ENCODE peak calls at places on chromosomes 1 and 21, in five cellular contexts. U, D, Q, N and M are unnamed samples.

GRCh38 chr1:63134501-63135173 is 187.7 kb upstream of the FOXD3 start:
- DNase-seq in U (no peak), D (no peak), N (no peak), Q (no peak), M (peak)

GRCh38 chr21:16117851-16118592 is 388.2 kb downstream of the USP25 start:
- DNase-seq in U (no peak), N (peak), Q (no peak), D (no peak), M (no peak)

GRCh38 chr1:111593403-111594127 is 26.0 kb upstream of the RAP1A start:
- DNase-seq in U (no peak), D (no peak), N (no peak), Q (no peak), M (no peak)

GRCh38 chr21:28375708-28376385 is 616.8 kb downstream of the LTN1 start:
- DNase-seq in N (peak), U (no peak), D (no peak), Q (no peak), M (no peak)

GRCh38 chr1:86468501-86468977 is at the start of gene CLCA1:
- DNase-seq in Q (peak), U (no peak), D (no peak), N (no peak), M (no peak)

GRCh38 chr1:197781998-197782718 is 6.9 kb upstream of the DENND1B start:
- DNase-seq in Q (no peak), U (no peak), N (peak), D (no peak), M (no peak)

GRCh38 chr1:236021424-236022135 is 43.3 kb downstream of the NID1 start:
- DNase-seq in Q (no peak), D (no peak), N (peak), U (no peak), M (no peak)

GRCh38 chr1:184593612-184594011 is 161.0 kb downstream of the EDEM3 start:
- DNase-seq in Q (no peak), D (no peak), U (no peak), N (peak), M (no peak)

GRCh38 chr1:170929835-170930554 is 5.3 kb upstream of the MROH9 start:
- DNase-seq in N (peak), D (no peak), U (peak), Q (peak), M (peak)

DNA sequence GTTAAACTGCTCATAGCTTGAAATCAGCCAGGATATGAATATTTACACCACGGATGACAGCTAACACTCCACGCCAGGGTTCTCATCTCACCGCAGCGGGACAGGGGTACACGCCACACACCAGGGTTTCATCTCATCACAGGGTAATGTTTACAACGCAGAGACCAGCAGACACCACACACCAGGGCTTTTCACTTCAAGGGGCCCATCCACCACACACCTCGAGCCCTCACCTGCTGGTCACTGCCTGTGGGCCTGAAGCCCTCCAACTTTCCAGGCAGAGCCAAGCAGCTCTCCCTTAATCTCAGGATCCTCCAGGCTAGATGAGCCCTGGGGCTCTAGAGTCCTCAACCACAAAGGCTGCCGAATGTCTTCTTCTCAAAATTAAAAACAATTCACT is 1.3 kb upstream of the KRTAP10-12 start:
- DNase-seq in D (no peak), U (no peak), Q (no peak), N (no peak), M (no peak)
- TF ChIP-seq MAFK in D (no peak), U (no peak), Q (no peak), N (no peak), M (no peak)

GRCh38 chr1:93703649-93704048 is 22.0 kb upstream of the BCAR3 start:
- DNase-seq in Q (peak), D (no peak), U (peak), N (peak), M (peak)
- TF ChIP-seq MAFK in Q (no peak), D (no peak), U (peak), N (no peak), M (peak)

GRCh38 chr1:34612091-34612631 is 142.7 kb upstream of the GJB5 start:
- DNase-seq in U (no peak), N (no peak), D (no peak), Q (no peak), M (no peak)

GRCh38 chr1:34619256-34619655 is 135.6 kb upstream of the GJB5 start:
- DNase-seq in U (no peak), Q (no peak), D (no peak), N (no peak), M (no peak)

GRCh38 chr1:34621916-34622315 is 132.9 kb upstream of the GJB5 start:
- DNase-seq in N (no peak), Q (no peak), U (no peak), D (no peak), M (no peak)

GRCh38 chr1:34618381-34618780 is 136.5 kb upstream of the GJB5 start:
- DNase-seq in U (no peak), D (no peak), N (no peak), Q (no peak), M (no peak)

DNA sequence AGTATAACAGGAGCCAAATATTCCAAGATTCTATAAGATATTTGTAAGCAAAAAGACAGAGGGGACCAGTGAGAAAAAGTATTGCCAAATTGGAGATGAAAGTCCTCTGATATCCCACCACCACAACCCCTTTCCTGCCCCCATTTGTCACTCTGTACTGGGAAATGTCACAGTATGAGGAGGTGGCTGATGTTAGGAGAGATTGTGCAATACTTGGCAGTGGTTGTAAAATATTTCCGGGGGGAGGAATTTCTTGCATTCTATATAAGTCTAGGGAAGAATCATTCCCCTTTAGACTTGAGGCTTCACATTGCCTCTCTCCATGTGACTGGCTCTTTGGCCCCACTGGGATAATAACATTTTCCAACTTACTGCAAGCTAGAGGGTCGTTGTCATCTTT is 137.1 kb upstream of the GJB5 start:
- DNase-seq in N (no peak), D (no peak), U (no peak), Q (no peak), M (no peak)
- TF ChIP-seq MAFK in N (no peak), D (no peak), U (no peak), Q (no peak), M (no peak)

DNA sequence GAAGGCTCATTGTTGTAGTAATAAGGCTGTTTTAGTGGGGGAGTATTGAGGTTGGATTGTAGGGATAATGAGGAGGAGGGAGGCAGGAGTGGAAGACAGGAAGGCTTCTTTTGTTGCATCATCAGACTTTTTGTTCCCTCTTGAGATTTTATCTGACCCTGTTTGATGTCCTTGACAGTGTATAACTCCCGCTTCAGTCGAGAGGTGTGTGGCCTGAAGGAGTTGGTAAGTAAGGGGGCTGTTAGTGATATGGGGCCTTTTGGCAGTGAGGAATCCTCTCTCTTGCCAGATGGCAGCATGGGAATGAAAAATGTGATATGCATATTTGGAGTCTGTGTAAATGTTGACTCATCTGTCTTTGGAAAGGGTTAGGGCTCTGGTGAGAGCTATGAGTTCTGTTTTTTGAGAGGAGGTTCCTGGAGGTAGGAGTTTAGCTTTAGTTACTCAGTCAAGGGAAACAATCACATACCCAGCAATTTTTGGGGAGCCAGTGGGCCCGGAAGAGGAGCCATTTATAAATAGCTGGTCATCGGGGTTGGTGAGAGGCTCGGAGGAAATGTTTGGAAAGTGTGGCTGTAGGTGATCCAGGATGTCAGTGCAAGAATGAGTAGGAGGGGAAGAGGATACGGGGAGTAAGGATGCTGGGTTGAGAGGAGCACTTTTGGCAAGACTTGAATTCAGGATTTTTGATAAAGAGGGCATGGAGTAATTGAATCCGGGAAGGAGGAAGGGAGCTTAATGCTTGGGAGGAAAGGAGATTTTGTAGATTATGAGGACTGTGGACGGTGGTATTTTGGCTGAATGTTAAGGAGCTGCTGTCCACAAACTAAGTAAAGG is 136.7 kb upstream of the ETV3 start:
- DNase-seq in N (peak), U (no peak), D (no peak), Q (peak), M (no peak)
- TF ChIP-seq MAFK in N (no peak), U (no peak), D (no peak), Q (peak), M (no peak)

GRCh38 chr1:23191199-23191598 is 22.5 kb upstream of the LUZP1 start:
- DNase-seq in Q (no peak), D (no peak), N (no peak), U (no peak), M (no peak)

GRCh38 chr1:23184203-23184602 is 15.5 kb upstream of the LUZP1 start:
- DNase-seq in N (no peak), U (no peak), Q (no peak), D (no peak), M (no peak)

GRCh38 chr1:23188434-23188884 is 19.8 kb upstream of the LUZP1 start:
- DNase-seq in D (no peak), N (no peak), U (no peak), Q (no peak), M (peak)

GRCh38 chr1:23185381-23185780 is 16.7 kb upstream of the LUZP1 start:
- DNase-seq in Q (no peak), N (no peak), U (no peak), D (no peak), M (no peak)

GRCh38 chr1:23187637-23188036 is 19.0 kb upstream of the LUZP1 start:
- DNase-seq in N (no peak), D (no peak), Q (no peak), U (no peak), M (peak)
- TF ChIP-seq MAFK in N (no peak), D (no peak), Q (no peak), U (no peak), M (no peak)

GRCh38 chr1:26221094-26221493 is 12.9 kb upstream of the CEP85 start:
- DNase-seq in Q (no peak), N (no peak), U (no peak), D (no peak), M (no peak)

GRCh38 chr1:26213335-26213905 is 20.6 kb upstream of the CEP85 start:
- DNase-seq in D (no peak), Q (no peak), N (no peak), U (no peak), M (no peak)

GRCh38 chr1:26220199-26220912 is 13.6 kb upstream of the CEP85 start:
- DNase-seq in U (no peak), Q (no peak), D (no peak), N (no peak), M (no peak)

GRCh38 chr1:26215246-26215645 is 18.8 kb upstream of the CEP85 start:
- DNase-seq in Q (no peak), N (no peak), U (no peak), D (no peak), M (no peak)

GRCh38 chr1:26218906-26219494 is 15.0 kb upstream of the CEP85 start:
- DNase-seq in N (no peak), D (no peak), U (no peak), Q (no peak), M (no peak)
- TF ChIP-seq MAFK in N (no peak), D (no peak), U (no peak), Q (no peak), M (no peak)